ENCODE peak calls at places on chromosomes 2 and 18, in four cellular contexts. One of them, this sample, is unnamed.

GRCh38 chr2:172288603-172289002 is 138.8 kb upstream of the ITGA6 start:
- DNase-seq in B cell: no peak
- DNase-seq in stimulated activated CD4-positive, alpha-beta T cell treated with anti-CD3 and anti-CD28 coated beads, Interleukin-2, amount 100 ng/mL, for 48 hours: peak; percentile 7
- DNase-seq in CD4-positive, alpha-beta memory T cell: peak; percentile 47
- DNase-seq in this sample: no peak

GRCh38 chr2:41409328-41409727 is 638.5 kb upstream of the PKDCC start:
- DNase-seq in B cell: no peak
- DNase-seq in CD4-positive, alpha-beta memory T cell: no peak
- DNase-seq in stimulated activated CD4-positive, alpha-beta T cell treated with anti-CD3 and anti-CD28 coated beads, Interleukin-2, amount 100 ng/mL, for 48 hours: no peak
- DNase-seq in this sample: no peak

GRCh38 chr2:151733781-151734672 is at the start of gene NEB:
- DNase-seq in CD4-positive, alpha-beta memory T cell: no peak
- DNase-seq in stimulated activated CD4-positive, alpha-beta T cell treated with anti-CD3 and anti-CD28 coated beads, Interleukin-2, amount 100 ng/mL, for 48 hours: no peak
- DNase-seq in B cell: no peak
- DNase-seq in this sample: peak; percentile 36

GRCh38 chr2:8719528-8719927 is 37.7 kb downstream of the ID2 start:
- DNase-seq in B cell: no peak
- DNase-seq in stimulated activated CD4-positive, alpha-beta T cell treated with anti-CD3 and anti-CD28 coated beads, Interleukin-2, amount 100 ng/mL, for 48 hours: no peak
- DNase-seq in CD4-positive, alpha-beta memory T cell: no peak
- DNase-seq in this sample: peak; percentile 86

GRCh38 chr2:1140389-1141003 is 189.8 kb downstream of the SNTG2 start:
- DNase-seq in stimulated activated CD4-positive, alpha-beta T cell treated with anti-CD3 and anti-CD28 coated beads, Interleukin-2, amount 100 ng/mL, for 48 hours: peak; percentile 40
- DNase-seq in CD4-positive, alpha-beta memory T cell: peak; percentile 49
- DNase-seq in B cell: peak; percentile 56
- DNase-seq in this sample: peak; percentile 56

GRCh38 chr2:165911231-165911630 is 42.3 kb downstream of the TTC21B start:
- DNase-seq in stimulated activated CD4-positive, alpha-beta T cell treated with anti-CD3 and anti-CD28 coated beads, Interleukin-2, amount 100 ng/mL, for 48 hours: no peak
- DNase-seq in CD4-positive, alpha-beta memory T cell: no peak
- DNase-seq in B cell: no peak
- DNase-seq in this sample: no peak

GRCh38 chr2:239211391-239212094 is 189.3 kb downstream of the HDAC4 start:
- DNase-seq in CD4-positive, alpha-beta memory T cell: no peak
- DNase-seq in B cell: no peak
- DNase-seq in stimulated activated CD4-positive, alpha-beta T cell treated with anti-CD3 and anti-CD28 coated beads, Interleukin-2, amount 100 ng/mL, for 48 hours: no peak
- DNase-seq in this sample: no peak

GRCh38 chr18:1147616-1148184 is 243.0 kb downstream of the ADCYAP1 start:
- DNase-seq in CD4-positive, alpha-beta memory T cell: no peak
- DNase-seq in stimulated activated CD4-positive, alpha-beta T cell treated with anti-CD3 and anti-CD28 coated beads, Interleukin-2, amount 100 ng/mL, for 48 hours: no peak
- DNase-seq in B cell: no peak
- DNase-seq in this sample: peak; percentile 2

GRCh38 chr2:187188783-187189631 is 259.0 kb downstream of the CALCRL start:
- DNase-seq in CD4-positive, alpha-beta memory T cell: no peak
- DNase-seq in B cell: no peak
- DNase-seq in stimulated activated CD4-positive, alpha-beta T cell treated with anti-CD3 and anti-CD28 coated beads, Interleukin-2, amount 100 ng/mL, for 48 hours: no peak
- DNase-seq in this sample: no peak

GRCh38 chr2:172693529-172694185 is 42.0 kb upstream of the RAPGEF4 start:
- DNase-seq in stimulated activated CD4-positive, alpha-beta T cell treated with anti-CD3 and anti-CD28 coated beads, Interleukin-2, amount 100 ng/mL, for 48 hours: no peak
- DNase-seq in B cell: no peak
- DNase-seq in CD4-positive, alpha-beta memory T cell: no peak
- DNase-seq in this sample: no peak

GRCh38 chr2:196914867-196915465 is 11.5 kb downstream of the PGAP1 start:
- DNase-seq in CD4-positive, alpha-beta memory T cell: peak; percentile 45
- DNase-seq in stimulated activated CD4-positive, alpha-beta T cell treated with anti-CD3 and anti-CD28 coated beads, Interleukin-2, amount 100 ng/mL, for 48 hours: no peak
- DNase-seq in B cell: peak; percentile 8
- DNase-seq in this sample: no peak

GRCh38 chr2:138777996-138778395 is 2.2 kb downstream of the NXPH2 start:
- DNase-seq in B cell: no peak
- DNase-seq in stimulated activated CD4-positive, alpha-beta T cell treated with anti-CD3 and anti-CD28 coated beads, Interleukin-2, amount 100 ng/mL, for 48 hours: no peak
- DNase-seq in CD4-positive, alpha-beta memory T cell: no peak
- DNase-seq in this sample: peak; percentile 21

GRCh38 chr2:101818531-101819451 is 121.3 kb downstream of the MAP4K4 start:
- DNase-seq in CD4-positive, alpha-beta memory T cell: no peak
- DNase-seq in B cell: no peak
- DNase-seq in stimulated activated CD4-positive, alpha-beta T cell treated with anti-CD3 and anti-CD28 coated beads, Interleukin-2, amount 100 ng/mL, for 48 hours: no peak
- DNase-seq in this sample: peak; percentile 74

This sample was measured in NCI-H82.